ENCODE peak calls at places on chromosomes 11 and 22, in seven cellular contexts. Q is coronary artery, F is B cell, J is body of pancreas, T is K562, V is chondrocyte, C is tibial nerve. O is an unnamed sample.

GRCh38 chr11:79076526-79077115 is 364.2 kb downstream of the TENM4 start:
- DNase-seq in Q (no peak), V (no peak), F (no peak), C (peak), T (peak), J (peak), O (peak)

GRCh38 chr11:45684440-45684839 is 19.0 kb upstream of the CHST1 start:
- DNase-seq in T (no peak), C (no peak), V (no peak), F (no peak), J (no peak), Q (no peak), O (no peak)

GRCh38 chr11:19842505-19842904 is 129.9 kb downstream of the NAV2 start:
- DNase-seq in F (no peak), V (no peak), Q (no peak), C (no peak), T (no peak), J (no peak), O (no peak)

GRCh38 chr22:21635771-21636510 is 3.4 kb downstream of the CCDC116 start:
- DNase-seq in V (no peak), T (no peak), Q (no peak), C (no peak), J (no peak), F (no peak), O (no peak)

GRCh38 chr11:69825037-69825834 is 6.0 kb upstream of the FGF3 start:
- DNase-seq in V (peak), T (no peak), J (no peak), C (no peak), F (no peak), Q (no peak), O (no peak)

GRCh38 chr11:125720781-125721180 is 25.3 kb upstream of the PATE1 start:
- DNase-seq in F (no peak), C (no peak), Q (no peak), V (no peak), T (no peak), J (no peak), O (no peak)

GRCh38 chr11:88179966-88180629 is 4.9 kb upstream of the RAB38 start:
- DNase-seq in C (no peak), T (no peak), V (no peak), F (no peak), J (no peak), Q (no peak), O (no peak)

GRCh38 chr11:21811572-21811971 is 381.3 kb upstream of the ANO5 start:
- DNase-seq in Q (no peak), V (no peak), C (no peak), F (no peak), T (no peak), J (no peak), O (no peak)

GRCh38 chr11:11993814-11994213 is 14.6 kb downstream of the DKK3 start:
- DNase-seq in Q (no peak), F (no peak), T (no peak), V (no peak), C (no peak), J (no peak), O (no peak)

GRCh38 chr11:72958790-72959189 is 144.6 kb downstream of the ATG16L2 start:
- DNase-seq in Q (no peak), V (no peak), J (no peak), C (no peak), T (no peak), F (no peak), O (no peak)

GRCh38 chr11:88310246-88310645 is 27.3 kb downstream of the CTSC start:
- DNase-seq in J (no peak), V (no peak), F (no peak), C (no peak), Q (no peak), T (no peak), O (no peak)

DNA sequence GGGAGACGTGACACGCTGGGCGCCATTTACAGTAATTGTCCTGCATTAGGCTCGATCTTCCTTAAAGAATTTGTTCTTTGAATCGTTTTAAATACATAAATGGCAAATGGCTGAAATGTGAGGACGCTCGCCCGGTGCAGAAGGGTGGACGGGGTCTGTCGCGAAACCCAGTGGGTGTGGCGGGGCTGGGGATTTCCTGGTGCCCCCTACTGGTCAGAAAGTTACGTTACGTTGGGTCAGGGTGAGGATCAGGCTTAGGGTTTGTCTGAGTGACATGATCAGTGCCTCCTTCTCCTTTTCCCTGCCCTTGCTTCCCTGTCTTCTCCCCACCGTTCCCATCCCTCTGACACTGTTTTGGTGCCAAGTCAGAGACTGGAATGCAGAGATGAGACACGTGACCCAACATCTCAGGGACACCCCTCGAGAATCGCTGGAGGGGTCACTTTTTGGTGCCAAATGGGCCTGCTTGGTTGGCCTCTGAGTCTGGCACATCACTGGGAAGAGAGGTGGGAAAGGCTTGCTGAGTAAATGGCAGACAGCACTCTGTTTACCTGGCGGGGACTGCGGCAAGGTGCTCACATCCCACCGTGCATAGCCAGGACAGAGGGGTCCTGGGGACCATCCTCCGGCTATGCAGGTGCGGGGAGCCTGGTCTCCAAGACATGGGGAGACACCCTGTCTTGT is 1107.6 kb downstream of the BRD1 start:
- DNase-seq in C (no peak), Q (no peak), F (no peak), V (peak), T (peak), J (no peak), O (peak)
- TF ChIP-seq CTCF in C (no peak), Q (no peak), F (no peak), V (peak), T (peak), J (no peak), O (peak)

DNA sequence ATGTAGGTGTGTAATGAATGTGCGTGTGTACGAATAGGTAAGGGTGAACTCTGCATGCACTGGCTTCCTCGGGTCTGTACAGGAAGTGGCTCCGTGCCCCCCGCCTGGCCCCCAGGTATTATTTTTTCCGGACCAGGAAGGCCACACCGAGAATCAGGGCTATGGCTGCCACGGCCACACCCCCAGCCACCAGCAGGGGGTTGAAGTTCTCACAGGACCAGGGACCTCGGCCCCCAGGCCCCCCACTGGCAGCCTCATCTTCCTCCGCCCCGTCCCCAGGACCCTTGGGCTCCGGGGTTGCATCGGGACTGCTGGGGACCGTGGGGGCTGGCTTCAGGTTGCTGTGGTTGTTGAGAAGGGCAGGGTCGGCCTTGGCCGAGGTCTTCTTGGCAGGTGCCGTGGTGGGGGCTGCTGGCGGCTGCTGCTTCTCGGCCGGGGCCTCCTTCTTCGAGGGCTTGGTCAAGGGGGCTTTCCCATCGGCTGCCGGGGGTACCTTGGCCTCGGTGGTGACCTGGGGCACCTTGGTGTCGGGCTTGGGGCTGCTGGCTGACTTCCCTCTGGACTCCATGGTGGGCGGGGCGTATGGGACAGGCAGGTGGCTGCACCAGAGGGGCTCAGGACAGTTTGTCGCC is 1.8 kb downstream of the CEND1 start:
- DNase-seq in V (no peak), C (no peak), J (no peak), Q (no peak), F (no peak), T (no peak), O (no peak)
- TF ChIP-seq CTCF in V (peak), C (no peak), J (no peak), Q (no peak), F (no peak), T (no peak), O (no peak)

GRCh38 chr11:35050596-35050995 is 88.4 kb upstream of the CD44 start:
- DNase-seq in T (no peak), C (no peak), J (no peak), F (no peak), Q (no peak), V (no peak), O (no peak)
- TF ChIP-seq CTCF in T (no peak), C (no peak), J (no peak), F (no peak), Q (no peak), V (no peak), O (no peak)

GRCh38 chr11:40924915-40925314 is 534.5 kb downstream of the LRRC4C start:
- DNase-seq in C (no peak), Q (no peak), F (no peak), V (no peak), T (no peak), J (no peak), O (no peak)
- TF ChIP-seq CTCF in C (no peak), Q (no peak), F (no peak), V (no peak), T (no peak), J (no peak), O (no peak)

GRCh38 chr11:27040302-27041115 is at the start of gene BBOX1:
- DNase-seq in C (no peak), J (peak), F (no peak), Q (no peak), V (no peak), T (no peak), O (no peak)

GRCh38 chr11:27041141-27041869 is 690 bp downstream of the BBOX1 start:
- DNase-seq in F (no peak), J (no peak), T (no peak), Q (no peak), C (no peak), V (no peak), O (no peak)

DNA sequence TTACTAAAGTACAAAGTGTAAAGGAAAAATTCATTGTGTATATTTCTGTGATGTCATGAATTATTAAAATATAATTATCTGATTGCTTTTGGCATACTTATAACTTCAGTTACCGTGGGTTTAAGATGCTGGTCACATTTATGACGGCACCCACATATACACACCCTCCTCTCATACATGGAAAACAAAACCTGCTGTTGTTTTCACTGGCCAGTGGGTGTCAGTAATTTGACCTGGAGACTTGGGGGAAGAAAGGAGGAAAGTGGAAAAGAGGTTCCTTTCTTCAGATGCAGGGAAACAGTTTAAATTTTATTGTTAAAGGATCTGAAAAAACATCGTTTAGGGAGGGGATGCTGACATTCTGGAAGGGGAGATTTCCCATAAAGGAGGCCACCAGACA is 742 bp upstream of the BBOX1 start:
- DNase-seq in Q (no peak), J (no peak), V (no peak), T (no peak), C (no peak), F (no peak), O (no peak)
- TF ChIP-seq CTCF in Q (no peak), J (no peak), V (peak), T (no peak), C (no peak), F (no peak), O (no peak)

DNA sequence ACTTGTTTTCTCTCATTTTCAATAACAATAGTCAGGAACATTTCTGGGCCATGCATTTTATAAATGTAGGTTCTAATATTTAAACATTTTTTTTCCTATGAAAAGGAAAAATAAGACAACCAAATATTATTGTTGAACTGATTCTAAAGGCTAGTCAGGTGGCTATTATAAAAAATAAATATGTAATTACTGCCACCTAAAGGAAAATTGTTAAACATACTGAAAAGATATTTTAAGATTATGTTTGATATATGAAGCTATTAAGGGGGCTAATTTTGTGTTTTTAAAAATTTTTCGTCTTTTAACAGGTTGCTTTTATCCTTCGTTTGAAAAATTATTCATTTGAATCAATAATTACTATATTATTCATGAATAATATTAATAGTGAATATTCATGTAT is 62.2 kb upstream of the FDX1 start:
- DNase-seq in F (no peak), J (no peak), Q (no peak), V (no peak), T (no peak), C (no peak), O (no peak)
- TF ChIP-seq CTCF in F (peak), J (peak), Q (no peak), V (peak), T (no peak), C (no peak), O (no peak)

DNA sequence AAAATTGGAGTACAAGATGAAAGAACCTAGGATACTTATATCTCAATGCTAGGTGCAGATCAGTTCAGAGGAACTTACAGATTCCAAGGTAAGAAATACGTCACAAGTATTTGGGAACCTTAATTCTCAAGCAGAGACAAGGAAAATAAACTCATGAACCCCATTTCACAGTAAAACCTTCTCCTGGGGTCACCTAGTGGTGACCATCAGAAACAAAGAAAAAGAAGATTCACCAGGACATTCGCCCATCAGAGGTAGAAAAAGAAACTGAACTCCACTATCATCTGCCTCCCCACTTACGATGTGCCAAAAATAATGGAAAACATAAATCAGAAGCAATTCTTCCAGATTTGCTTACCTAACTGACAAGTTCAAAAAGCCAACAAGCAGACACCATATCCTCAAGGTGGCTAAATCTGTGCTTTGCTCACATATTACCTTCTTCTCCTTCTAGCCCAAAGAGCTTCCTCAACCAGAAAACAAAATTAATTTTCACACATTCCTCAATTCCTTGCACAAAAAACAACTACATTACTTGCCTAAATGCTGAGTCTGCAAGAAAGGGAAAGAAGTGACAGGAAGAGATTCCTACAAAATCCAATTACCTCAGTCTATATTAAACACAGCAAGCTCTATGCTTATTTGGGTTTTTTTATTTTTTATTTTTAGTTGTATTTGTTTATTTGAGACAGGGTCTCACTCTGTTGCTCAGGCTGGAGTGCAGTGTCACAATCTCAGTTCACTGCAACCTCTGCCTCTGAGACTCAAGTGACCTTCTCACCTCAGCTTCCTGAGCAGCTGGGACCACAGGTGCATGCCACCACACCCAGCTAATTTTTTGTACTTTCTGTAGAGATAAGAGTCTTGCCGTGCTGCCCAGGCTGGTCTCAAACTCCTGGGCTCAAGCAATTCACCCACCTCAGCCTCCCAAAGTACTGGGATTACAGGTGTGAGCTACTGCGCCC is 4.7 kb downstream of the DENND5A start:
- DNase-seq in Q (no peak), V (peak), T (no peak), C (no peak), F (no peak), J (no peak), O (no peak)
- TF ChIP-seq CTCF in Q (no peak), V (peak), T (no peak), C (peak), F (no peak), J (no peak), O (no peak)

GRCh38 chr22:50146440-50147228 is 23.9 kb upstream of the PANX2 start:
- DNase-seq in F (no peak), Q (peak), C (peak), V (no peak), J (peak), T (peak), O (no peak)
- TF ChIP-seq CTCF in F (no peak), Q (peak), C (peak), V (peak), J (peak), T (peak), O (no peak)

O was measured in endothelial cell.